ENCODE peak calls at places on chromosomes 7 and 10, in four cellular contexts. O is choroid plexus epithelial cell, N is lower leg skin, R is lower lobe of right lung. W is an unnamed sample.
A peak's percentile ranks its signal among the peaks of the same experiment; 100 is the strongest.

GRCh38 chr7:156220701-156221100 is 408.4 kb upstream of the SHH start:
- DNase-seq in N (no peak), R (no peak), O (no peak), W (no peak)

GRCh38 chr7:25839084-25839769 is 312.8 kb upstream of the NFE2L3 start:
- DNase-seq in N (no peak), R (no peak), O (peak; percentile 44), W (no peak)

GRCh38 chr10:117007080-117007479 is 2.1 kb upstream of the SHTN1 start:
- DNase-seq in R (no peak), O (peak; percentile 67), N (no peak), W (peak; percentile 73)

GRCh38 chr10:3692331-3692860 is 92.6 kb downstream of the KLF6 start:
- DNase-seq in O (peak; percentile 21), N (no peak), R (no peak), W (peak; percentile 40)

GRCh38 chr7:24740821-24741220 is 16.4 kb downstream of the GSDME start:
- DNase-seq in O (no peak), N (no peak), R (no peak), W (no peak)

GRCh38 chr10:59864141-59864962 is 42.0 kb downstream of the CCDC6 start:
- DNase-seq in O (no peak), R (no peak), N (no peak), W (no peak)

GRCh38 chr10:4626919-4627318 is 199.1 kb upstream of the AKR1E2 start:
- DNase-seq in O (no peak), N (no peak), R (no peak), W (no peak)

GRCh38 chr7:101347477-101347876 is 15.2 kb upstream of the COL26A1 start:
- DNase-seq in N (no peak), R (no peak), O (no peak), W (no peak)

GRCh38 chr10:29691564-29692064 is 56.8 kb upstream of the SVIL start:
- DNase-seq in R (no peak), O (peak; percentile 62), N (no peak), W (peak; percentile 78)

GRCh38 chr10:110641256-110641655 is 2.9 kb upstream of the RBM20 start:
- DNase-seq in R (no peak), N (no peak), O (no peak), W (no peak)

DNA sequence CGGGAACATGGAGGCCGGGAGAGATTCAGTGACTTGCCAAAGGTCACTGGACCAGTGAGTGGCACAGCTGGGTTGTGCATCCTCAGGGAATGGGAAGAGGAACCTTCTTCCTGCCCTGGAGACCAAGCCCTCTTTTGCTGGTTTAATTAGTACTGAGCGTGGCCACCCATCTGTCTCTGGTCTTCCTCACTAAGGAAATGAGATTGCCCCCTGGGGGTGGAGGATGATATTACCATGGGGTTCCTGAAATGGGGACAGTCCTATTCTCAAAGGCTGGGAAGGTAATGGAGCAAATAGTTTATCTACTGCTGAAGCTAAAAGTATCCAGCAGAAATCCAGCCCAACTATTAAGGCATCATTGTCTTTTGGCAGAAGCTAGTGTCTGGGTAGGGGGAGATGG is 98.6 kb upstream of the FGFR2 start:
- DNase-seq in N (no peak), O (no peak), R (no peak), W (no peak)
- TF ChIP-seq CTCF in N (no peak), O (peak; percentile 48), R (peak; percentile 40), W (peak; percentile 14)

DNA sequence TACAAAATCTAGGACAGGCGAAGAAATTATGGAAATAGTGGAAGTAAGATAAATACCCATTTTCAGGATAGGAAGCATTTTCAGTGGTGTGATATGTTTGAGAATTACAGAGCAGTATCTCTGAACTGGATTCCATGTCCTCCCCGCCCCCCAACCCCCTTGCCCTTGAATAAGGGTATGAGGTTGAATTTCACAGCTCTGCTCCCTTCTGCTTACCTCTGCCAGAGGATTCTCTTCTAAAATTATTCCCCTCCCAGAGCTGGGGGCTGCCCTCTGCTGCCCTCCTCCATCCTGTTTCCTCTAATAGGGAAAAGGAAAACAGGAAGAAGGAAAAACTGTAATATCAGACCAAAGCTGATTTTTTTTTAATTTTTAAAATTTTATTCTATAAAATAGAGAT is 7.3 kb upstream of the CLCN1 start:
- DNase-seq in N (no peak), R (no peak), O (no peak), W (no peak)
- H3K4me3 ChIP-seq in N (no peak overlapping the region), R (no peak overlapping the region), O (no peak overlapping the region), W (no peak overlapping the region)

GRCh38 chr7:104341545-104341944 is 13.1 kb downstream of the LHFPL3 start:
- DNase-seq in N (no peak), O (no peak), R (no peak), W (no peak)
- TF ChIP-seq CTCF in N (no peak), O (no peak), R (no peak), W (no peak)

GRCh38 chr10:101840102-101840684 is 3.4 kb downstream of the KCNIP2 start:
- DNase-seq in R (peak; percentile 50), O (no peak), N (no peak), W (peak; percentile 54)

GRCh38 chr10:101837753-101838152 is 5.8 kb downstream of the KCNIP2 start:
- DNase-seq in R (no peak), N (no peak), O (no peak), W (no peak)

GRCh38 chr10:101838416-101838970 is 5.1 kb downstream of the KCNIP2 start:
- DNase-seq in R (peak; percentile 16), O (no peak), N (no peak), W (no peak)

GRCh38 chr10:101839421-101840063 is 4.1 kb downstream of the KCNIP2 start:
- DNase-seq in R (peak; percentile 76), N (no peak), O (peak; percentile 36), W (no peak)

DNA sequence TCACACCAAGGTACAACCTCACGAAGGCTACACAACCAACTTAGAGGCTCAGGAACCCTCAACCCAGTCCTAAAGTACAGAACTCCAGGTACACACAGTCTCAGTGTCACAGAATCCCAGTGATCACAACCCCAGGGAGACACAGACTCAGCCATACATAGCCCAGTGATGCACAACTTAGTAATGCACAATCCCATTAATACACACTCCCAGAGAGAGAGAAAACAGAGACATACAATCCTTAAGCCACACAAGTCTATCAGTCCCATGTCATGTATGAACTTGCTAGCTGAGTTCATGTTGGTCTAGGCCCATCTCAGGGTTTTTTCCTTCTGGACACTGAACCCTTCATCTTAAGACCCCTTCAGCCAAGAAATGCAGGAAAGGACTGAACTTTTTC is 4.6 kb downstream of the KCNIP2 start:
- DNase-seq in N (no peak), R (no peak), O (no peak), W (no peak)
- H3K4me3 ChIP-seq in N (no peak overlapping the region), R (no peak overlapping the region), O (no peak overlapping the region), W (no peak overlapping the region)

GRCh38 chr7:151599401-151600227 is 79.9 kb upstream of the RHEB start:
- DNase-seq in N (no peak), R (no peak), O (peak; percentile 96), W (peak; percentile 94)
- TF ChIP-seq CTCF in N (no peak), R (no peak), O (peak; percentile 22), W (peak; percentile 1)

DNA sequence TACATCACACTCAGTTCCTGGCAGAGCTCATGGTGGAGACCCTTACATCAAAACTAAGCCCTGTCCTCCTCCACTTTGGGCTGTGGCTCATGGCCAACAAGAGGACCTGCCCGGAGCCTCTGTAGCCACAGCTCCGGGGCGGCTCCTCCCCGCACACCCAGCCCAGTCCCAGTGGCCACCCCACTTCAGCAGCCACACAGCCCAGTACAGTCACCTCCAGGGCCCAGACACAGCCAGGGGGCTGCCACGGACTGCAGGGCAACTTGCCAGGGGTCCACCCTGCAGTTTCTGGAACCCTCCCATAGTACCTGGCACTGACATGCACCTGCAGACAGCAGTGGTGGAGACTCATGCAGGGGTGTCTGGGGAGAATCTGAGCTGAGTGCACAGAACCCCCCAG is 11.8 kb downstream of the ADGRA1 start:
- DNase-seq in N (no peak), O (no peak), R (no peak), W (no peak)
- H3K4me3 ChIP-seq in N (no peak overlapping the region), O (no peak overlapping the region), R (no peak overlapping the region), W (no peak overlapping the region)

GRCh38 chr10:22335204-22335956 is 9.9 kb upstream of the SPAG6 start:
- DNase-seq in R (peak; percentile 71), N (no peak), O (peak; percentile 42), W (peak; percentile 68)
- TF ChIP-seq CTCF in R (peak; percentile 18), N (no peak), O (no peak), W (peak; percentile 19)

DNA sequence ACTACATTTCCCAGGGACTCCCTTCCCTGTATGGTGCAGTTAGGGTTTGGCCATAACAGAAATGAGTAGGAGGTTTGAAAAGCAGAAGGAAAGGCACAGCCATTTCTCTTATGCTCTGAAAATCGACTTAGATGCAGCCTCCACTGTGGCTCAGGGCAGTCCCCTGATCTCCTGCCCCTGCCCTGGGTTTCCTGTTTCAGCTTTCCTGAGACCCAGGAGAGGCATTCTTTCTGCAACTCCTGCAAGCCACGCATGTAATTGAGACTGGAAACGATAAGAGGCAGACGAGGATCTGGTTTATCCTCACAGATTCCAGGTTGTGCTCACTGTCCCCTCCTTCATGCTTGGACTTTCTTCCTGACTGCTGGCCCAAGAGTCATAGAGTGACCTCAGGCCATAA is 461.2 kb upstream of the VSTM2A start:
- DNase-seq in O (no peak), N (no peak), R (no peak), W (no peak)
- H3K4me3 ChIP-seq in O (no peak overlapping the region), N (no peak overlapping the region), R (no peak overlapping the region), W (no peak overlapping the region)

GRCh38 chr7:149823631-149824199 is 14.5 kb upstream of the ZNF862 start:
- DNase-seq in O (no peak), R (peak; percentile 25), N (no peak), W (no peak)

GRCh38 chr7:149821191-149822148 is 16.7 kb upstream of the ZNF862 start:
- DNase-seq in R (peak; percentile 42), O (no peak), N (no peak), W (no peak)

GRCh38 chr7:149823191-149823630 is 15.0 kb upstream of the ZNF862 start:
- DNase-seq in R (peak; percentile 42), N (no peak), O (no peak), W (no peak)

GRCh38 chr7:149820622-149821190 is 17.5 kb upstream of the ZNF862 start:
- DNase-seq in R (peak; percentile 45), O (no peak), N (no peak), W (no peak)

GRCh38 chr7:149822353-149822943 is 15.7 kb upstream of the ZNF862 start:
- DNase-seq in N (no peak), O (no peak), R (peak; percentile 20), W (no peak)
- TF ChIP-seq CTCF in N (no peak), O (no peak), R (no peak), W (no peak)

W was measured in cardiac fibroblast.